ENCODE peak calls at places on chromosomes 7 and 10, in six cellular contexts. D, C, F, W, T and G are unnamed samples.

GRCh38 chr10:34626158-34626557 is 188.9 kb downstream of the PARD3 start:
- DNase-seq in D (no peak), C (no peak), F (no peak), W (no peak), T (no peak), G (no peak)

GRCh38 chr7:18866359-18867036 is 250.9 kb downstream of the TWIST1 start:
- DNase-seq in D (no peak), C (peak; percentile 100), F (no peak), W (no peak), T (peak; percentile 97), G (no peak)

GRCh38 chr7:2309889-2310331 is 4.3 kb downstream of the SNX8 start:
- DNase-seq in D (peak; percentile 67), C (peak; percentile 89), F (peak; percentile 86), W (peak; percentile 91), T (peak; percentile 93), G (peak; percentile 73)

GRCh38 chr10:93138113-93138870 is 64.6 kb downstream of the CYP26A1 start:
- DNase-seq in D (no peak), C (no peak), F (no peak), W (peak; percentile 17), T (no peak), G (no peak)

GRCh38 chr7:96952974-96953391 is 52.4 kb upstream of the DLX6 start:
- DNase-seq in D (no peak), C (peak; percentile 15), F (no peak), W (peak; percentile 90), T (no peak), G (no peak)

GRCh38 chr7:116122972-116123595 is 87.3 kb upstream of the TES start:
- DNase-seq in D (no peak), C (peak; percentile 66), F (no peak), W (peak; percentile 8), T (peak; percentile 47), G (no peak)

GRCh38 chr10:89889610-89890009 is 188.2 kb downstream of the KIF20B start:
- DNase-seq in D (no peak), C (no peak), F (no peak), W (no peak), T (no peak), G (no peak)

GRCh38 chr7:110448918-110449317 is 642.0 kb upstream of the LRRN3 start:
- DNase-seq in D (no peak), C (no peak), F (no peak), W (no peak), T (no peak), G (no peak)

GRCh38 chr7:43895847-43896415 is 10.5 kb downstream of the URGCP start:
- DNase-seq in D (no peak), C (no peak), F (no peak), W (peak; percentile 43), T (no peak), G (no peak)

GRCh38 chr10:126562209-126562680 is 108.2 kb downstream of the C10orf90 start:
- DNase-seq in D (no peak), C (no peak), F (no peak), W (no peak), T (no peak), G (no peak)
- H3K4ac ChIP-seq in D (no peak overlapping the region), C (no peak overlapping the region), F (no peak overlapping the region), W (no peak overlapping the region), T (no peak overlapping the region), G (no peak overlapping the region)

DNA sequence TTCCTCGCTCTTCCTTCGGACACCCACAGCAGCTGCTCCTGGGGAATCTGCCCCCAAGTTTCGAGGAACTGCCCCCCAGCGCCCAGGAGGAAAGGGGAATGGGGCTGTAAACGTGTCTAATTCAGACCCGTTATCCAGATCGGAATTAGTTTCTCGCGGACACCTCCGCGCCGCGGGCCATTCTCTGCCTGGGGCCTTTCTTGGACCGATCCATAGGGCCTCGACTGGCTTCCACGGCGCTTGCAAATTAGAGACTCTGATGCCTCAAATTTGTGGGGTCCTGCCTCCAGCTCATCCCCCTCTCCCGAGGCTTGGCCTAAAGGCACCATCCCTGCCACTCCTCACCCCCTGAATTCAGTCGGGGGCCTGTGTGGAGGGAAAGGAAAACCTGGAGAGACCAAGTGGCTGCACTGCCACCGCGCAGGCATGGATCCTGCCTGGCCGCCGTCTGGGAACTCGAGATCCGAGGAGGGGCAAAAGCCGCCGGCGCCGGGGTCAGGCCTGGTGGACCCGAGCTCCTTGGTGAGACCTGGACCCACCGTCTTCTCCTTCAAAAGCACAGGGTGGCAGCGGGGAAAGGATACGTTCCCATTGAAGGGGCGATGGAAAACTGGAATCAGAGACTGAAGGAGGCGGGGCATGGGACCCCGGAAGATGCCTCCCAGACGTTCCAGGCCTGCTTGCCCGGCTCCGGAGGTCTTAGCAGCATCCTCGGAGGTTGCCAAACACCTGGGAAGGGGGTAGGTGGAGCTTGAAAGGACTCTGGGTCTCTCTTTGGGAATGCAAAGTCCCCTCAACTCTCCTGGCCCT is 13.7 kb downstream of the LBX1 start:
- DNase-seq in D (no peak), C (no peak), F (no peak), W (no peak), T (no peak), G (no peak)
- H2AFZ ChIP-seq in D (no peak overlapping the region), C (peak overlapping the region; percentile 14), F (no peak overlapping the region), W (no peak overlapping the region), T (no peak overlapping the region), G (peak overlapping the region; percentile 37)

DNA sequence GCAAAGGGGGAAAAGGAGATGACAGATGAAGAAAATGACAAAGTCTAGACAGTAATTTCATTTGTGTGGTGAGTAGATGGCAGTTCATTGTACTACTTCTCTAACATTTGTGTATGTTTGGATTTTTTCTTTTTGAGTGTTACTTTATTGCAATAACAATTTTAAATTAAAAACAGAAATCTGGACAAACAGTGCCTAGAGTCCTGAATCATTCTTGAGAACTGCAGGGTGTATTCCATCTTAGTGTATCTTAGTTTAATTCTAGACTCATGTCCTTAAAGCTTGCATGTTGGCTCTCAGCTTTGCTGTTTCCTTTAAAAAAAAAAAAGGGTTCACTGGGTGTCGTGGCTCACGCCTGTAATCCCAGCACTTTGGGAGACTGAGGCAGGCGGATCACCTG is 31.1 kb downstream of the HOXA1 start:
- DNase-seq in D (no peak), C (no peak), F (no peak), W (no peak), T (no peak), G (no peak)
- H3K18ac ChIP-seq in D (no peak overlapping the region), C (no peak overlapping the region), F (no peak overlapping the region), W (no peak overlapping the region), T (no peak overlapping the region), G (no peak overlapping the region)

DNA sequence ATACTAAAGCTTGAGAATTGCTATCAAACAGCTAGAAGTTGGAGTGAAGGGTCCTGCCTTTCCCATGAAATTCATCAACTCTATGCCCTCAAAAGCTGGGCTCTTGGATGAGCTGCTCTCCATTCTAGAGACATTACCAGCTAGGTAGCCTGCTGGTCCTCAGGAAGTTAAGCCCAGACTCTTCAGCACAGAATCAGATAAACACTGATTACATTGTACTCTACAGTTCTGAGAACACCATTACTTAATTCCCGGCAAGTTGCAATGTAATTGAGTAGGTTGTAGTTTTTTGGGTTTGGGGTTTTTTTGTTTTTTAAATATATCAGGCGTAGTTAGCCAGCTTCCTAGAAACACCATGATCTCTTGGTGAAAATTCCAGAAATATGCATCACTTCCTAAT is 84.1 kb upstream of the PIK3CG start:
- DNase-seq in D (no peak), C (no peak), F (no peak), W (no peak), T (no peak), G (no peak)
- H3K4ac ChIP-seq in D (no peak overlapping the region), C (peak overlapping the region; percentile 28), F (no peak overlapping the region), W (no peak overlapping the region), T (no peak overlapping the region), G (no peak overlapping the region)

DNA sequence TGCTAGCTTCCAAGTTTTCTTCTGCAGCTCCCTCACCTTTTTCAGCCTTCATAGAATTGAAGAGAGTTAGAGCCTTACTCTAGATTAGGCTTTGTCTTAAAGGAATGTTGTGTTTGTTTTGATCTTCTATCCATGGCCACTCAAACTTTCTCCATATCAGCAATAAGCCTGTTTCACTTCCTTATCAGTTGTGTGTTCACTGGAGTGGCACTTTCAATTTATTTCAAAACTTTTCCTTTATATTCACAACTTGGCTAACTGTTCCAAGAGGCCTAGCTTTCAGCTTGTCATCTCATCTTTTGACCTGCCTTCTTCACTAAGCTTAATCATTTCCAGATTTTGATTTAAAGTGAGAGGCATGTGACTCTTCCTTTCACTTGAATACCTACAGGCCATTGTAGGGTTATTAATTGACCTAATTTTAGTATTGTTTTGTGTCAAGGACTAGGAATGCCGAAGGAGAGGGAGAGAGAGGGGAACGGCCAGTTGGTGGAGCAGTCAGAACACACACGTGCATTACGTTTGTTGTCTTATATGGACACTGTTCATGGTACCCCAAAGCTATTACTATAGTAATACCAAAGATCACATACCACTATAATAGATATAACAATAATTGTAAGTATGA is 5.4 kb upstream of the GNAT3 start:
- DNase-seq in D (no peak), C (no peak), F (no peak), W (no peak), T (no peak), G (no peak)
- H2AFZ ChIP-seq in D (no peak overlapping the region), C (no peak overlapping the region), F (no peak overlapping the region), W (no peak overlapping the region), T (no peak overlapping the region), G (peak overlapping the region; percentile 5)